ENCODE peak calls at places on chromosomes 1 and 21, in eight cellular contexts. U, L, S, Q, D, I, M and Y are unnamed samples.

GRCh38 chr1:36591278-36591677 is 108.6 kb upstream of the CSF3R start:
- DNase-seq in U (no peak), L (no peak), S (no peak), Q (peak; percentile 62), D (no peak), I (no peak), M (no peak), Y (no peak)

GRCh38 chr1:24278726-24279125 is 40.4 kb upstream of the GRHL3 start:
- DNase-seq in U (no peak), L (no peak), S (no peak), Q (no peak), D (no peak), I (no peak), M (no peak), Y (no peak)

GRCh38 chr1:20405893-20406604 is 80.0 kb downstream of the CAMK2N1 start:
- DNase-seq in U (no peak), L (no peak), S (no peak), Q (peak; percentile 21), D (no peak), I (no peak), M (no peak), Y (no peak)

GRCh38 chr1:62144238-62144831 is 50.3 kb upstream of the L1TD1 start:
- DNase-seq in U (peak; percentile 2), L (no peak), S (peak; percentile 16), Q (peak; percentile 82), D (peak; percentile 31), I (peak; percentile 71), M (peak; percentile 52), Y (no peak)

GRCh38 chr1:61618755-61619154 is 106.2 kb downstream of the TM2D1 start:
- DNase-seq in U (no peak), L (no peak), S (no peak), Q (peak; percentile 45), D (no peak), I (no peak), M (no peak), Y (no peak)

GRCh38 chr1:77282866-77283539 is 1.2 kb downstream of the AK5 start:
- DNase-seq in U (no peak), L (no peak), S (no peak), Q (peak; percentile 85), D (no peak), I (peak; percentile 78), M (no peak), Y (no peak)

GRCh38 chr1:226827458-226827857 is 43.0 kb upstream of the PSEN2 start:
- DNase-seq in U (no peak), L (peak; percentile 27), S (peak; percentile 38), Q (peak; percentile 57), D (no peak), I (peak; percentile 54), M (peak; percentile 34), Y (no peak)

GRCh38 chr1:82329226-82329625 is 528.5 kb downstream of the ADGRL2 start:
- DNase-seq in U (no peak), L (no peak), S (no peak), Q (peak; percentile 26), D (no peak), I (no peak), M (no peak), Y (no peak)

GRCh38 chr1:206470692-206471414 is 577 bp downstream of the IKBKE start:
- DNase-seq in U (peak; percentile 45), L (peak; percentile 38), S (peak; percentile 51), Q (peak; percentile 73), D (no peak), I (peak; percentile 71), M (peak; percentile 46), Y (peak; percentile 55)

GRCh38 chr21:43600642-43601397 is 58.5 kb downstream of the HSF2BP start:
- DNase-seq in U (no peak), L (no peak), S (no peak), Q (no peak), D (no peak), I (no peak), M (no peak), Y (no peak)

GRCh38 chr1:59178339-59178744 is 118.6 kb upstream of the FGGY start:
- DNase-seq in U (no peak), L (no peak), S (no peak), Q (no peak), D (no peak), I (no peak), M (no peak), Y (no peak)

GRCh38 chr1:72557446-72558049 is 275.2 kb upstream of the NEGR1 start:
- DNase-seq in U (no peak), L (no peak), S (no peak), Q (peak; percentile 74), D (no peak), I (no peak), M (no peak), Y (no peak)

GRCh38 chr1:93001893-93002292 is 40.6 kb upstream of the DIPK1A start:
- DNase-seq in U (no peak), L (no peak), S (no peak), Q (no peak), D (no peak), I (no peak), M (no peak), Y (no peak)
- TF ChIP-seq CTCF in U (no peak), L (no peak), S (no peak), Q (peak; percentile 38), D (no peak), I (no peak), M (peak; percentile 46), Y (no peak)

GRCh38 chr21:31892686-31893085 is 19.9 kb downstream of the HUNK start:
- DNase-seq in U (no peak), L (no peak), S (no peak), Q (peak; percentile 82), D (no peak), I (no peak), M (no peak), Y (no peak)

GRCh38 chr21:31885146-31885545 is 12.3 kb downstream of the HUNK start:
- DNase-seq in U (no peak), L (no peak), S (no peak), Q (no peak), D (no peak), I (no peak), M (no peak), Y (peak; percentile 45)

GRCh38 chr21:31887596-31887920 is 14.7 kb downstream of the HUNK start:
- DNase-seq in U (no peak), L (no peak), S (no peak), Q (no peak), D (no peak), I (no peak), M (peak; percentile 62), Y (no peak)

GRCh38 chr21:31888936-31889371 is 16.1 kb downstream of the HUNK start:
- DNase-seq in U (no peak), L (no peak), S (no peak), Q (peak; percentile 88), D (no peak), I (no peak), M (no peak), Y (peak; percentile 38)

DNA sequence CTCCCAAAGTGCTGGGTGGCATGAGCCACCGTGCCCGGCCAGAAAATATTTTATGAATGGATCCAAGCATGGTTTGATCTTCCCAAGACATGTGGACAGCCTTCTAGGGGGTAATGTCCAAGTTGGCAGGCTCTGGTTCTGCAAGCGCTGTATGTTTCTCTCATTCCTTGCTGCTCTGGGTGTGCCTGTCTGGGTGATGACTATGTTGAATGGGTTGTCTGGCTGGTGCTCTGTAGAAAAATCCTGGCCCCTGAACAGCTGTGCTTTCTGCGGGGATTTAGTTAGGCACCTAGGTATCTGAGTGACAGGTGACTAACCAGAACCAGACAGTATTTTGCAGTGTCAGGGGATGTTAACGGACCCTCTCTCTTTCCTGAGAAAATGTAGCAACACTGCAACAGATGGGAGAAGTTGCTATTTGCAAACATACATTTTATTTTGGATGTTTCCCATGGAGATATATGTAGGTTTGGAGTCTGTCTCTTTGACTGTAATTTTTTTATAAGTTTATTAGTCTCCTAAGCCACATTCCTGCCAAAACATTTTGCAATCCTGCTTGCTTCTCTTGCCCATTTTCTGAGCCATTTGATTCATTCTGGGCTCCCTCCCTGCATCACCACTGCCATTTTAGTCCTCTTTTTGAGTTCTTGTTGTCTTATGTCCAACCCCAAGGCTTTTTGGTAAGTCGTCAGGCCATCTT is 14.2 kb downstream of the HUNK start:
- DNase-seq in U (no peak), L (no peak), S (no peak), Q (no peak), D (no peak), I (no peak), M (no peak), Y (no peak)
- H3K4me3 ChIP-seq in U (no peak overlapping the region), L (no peak overlapping the region), S (no peak overlapping the region), Q (no peak overlapping the region), D (no peak overlapping the region), I (no peak overlapping the region), M (no peak overlapping the region), Y (no peak overlapping the region)

GRCh38 chr1:161309868-161310267 is at the start of gene MPZ:
- DNase-seq in U (no peak), L (no peak), S (no peak), Q (no peak), D (no peak), I (no peak), M (no peak), Y (no peak)

GRCh38 chr1:161307230-161307768 is 2.5 kb downstream of the MPZ start:
- DNase-seq in U (peak; percentile 83), L (no peak), S (no peak), Q (no peak), D (no peak), I (no peak), M (peak; percentile 88), Y (no peak)

GRCh38 chr1:161304927-161305871 is 4.6 kb downstream of the MPZ start:
- DNase-seq in U (no peak), L (no peak), S (no peak), Q (peak; percentile 61), D (no peak), I (peak; percentile 54), M (no peak), Y (no peak)

GRCh38 chr1:161307892-161308638 is 1.7 kb downstream of the MPZ start:
- DNase-seq in U (no peak), L (no peak), S (no peak), Q (no peak), D (no peak), I (no peak), M (no peak), Y (no peak)

GRCh38 chr1:161305872-161306519 is 3.8 kb downstream of the MPZ start:
- DNase-seq in U (peak; percentile 99), L (peak; percentile 90), S (peak; percentile 91), Q (peak; percentile 97), D (peak; percentile 80), I (peak; percentile 97), M (peak; percentile 91), Y (peak; percentile 88)
- TF ChIP-seq POLR2AphosphoS5 in U (peak; percentile 90), L (peak; percentile 85), S (peak; percentile 79), Q (peak; percentile 92), D (peak; percentile 87), I (peak; percentile 41), M (no peak), Y (peak; percentile 89)

DNA sequence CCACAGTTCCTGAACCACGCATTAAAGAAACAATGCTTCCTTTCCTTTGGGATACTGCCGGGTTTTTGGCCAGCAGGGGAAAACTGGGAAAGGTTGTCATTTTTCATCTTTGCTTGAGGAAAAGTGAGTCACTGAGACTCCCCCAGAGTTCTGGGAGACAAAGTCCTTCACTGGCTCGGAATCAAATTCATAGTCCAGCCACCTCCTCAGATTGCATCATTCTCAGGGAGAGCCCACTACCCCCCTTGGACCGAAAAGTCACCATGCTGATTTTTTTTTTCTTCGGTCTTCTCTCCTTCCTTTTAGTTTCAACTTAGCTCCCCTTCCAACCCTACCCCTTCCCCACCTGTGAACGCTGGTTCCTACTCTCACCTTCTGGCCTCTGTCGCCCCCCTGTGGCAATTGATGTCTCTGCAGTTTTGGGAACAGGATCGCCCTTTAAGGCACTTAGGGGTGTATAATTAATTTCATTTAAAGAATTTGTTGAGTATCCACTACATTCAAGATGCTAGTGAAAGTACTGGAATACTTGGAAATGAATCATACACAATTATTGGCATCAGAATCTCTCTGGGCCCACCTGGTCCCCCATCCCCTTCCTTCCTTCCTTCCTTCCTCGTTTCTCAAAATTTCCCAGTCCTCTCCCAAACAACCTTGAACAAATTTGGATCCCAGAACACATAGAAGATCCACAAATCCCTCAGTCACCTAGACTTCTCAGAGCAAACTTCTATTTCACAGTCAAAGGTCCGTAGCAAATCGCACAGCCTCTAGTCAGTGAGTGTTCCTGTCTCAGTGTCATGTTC is 6.9 kb downstream of the ACKR1 start:
- DNase-seq in U (no peak), L (peak; percentile 45), S (peak; percentile 26), Q (peak; percentile 92), D (peak; percentile 21), I (peak; percentile 89), M (peak; percentile 68), Y (no peak)
- TF ChIP-seq CTCF in U (peak; percentile 77), L (no peak), S (peak; percentile 61), Q (peak; percentile 98), D (peak; percentile 87), I (peak; percentile 73), M (peak; percentile 94), Y (peak; percentile 84)